ENCODE peak calls at places on chromosome 11, in seven cellular contexts. A, X, O, D, E, G and M are unnamed samples.

GRCh38 chr11:45402049-45402630 is 116.0 kb upstream of the SYT13 start:
- DNase-seq in A (no peak), X (no peak), O (no peak), D (no peak), E (no peak), G (no peak), M (no peak)

GRCh38 chr11:118909619-118910308 is 16.0 kb downstream of the BCL9L start:
- DNase-seq in A (no peak), X (no peak), O (no peak), D (no peak), E (no peak), G (no peak), M (no peak)

GRCh38 chr11:3096909-3097395 is 39.7 kb upstream of the CARS1 start:
- DNase-seq in A (no peak), X (no peak), O (no peak), D (no peak), E (no peak), G (no peak), M (no peak)

GRCh38 chr11:20235164-20235563 is 74.9 kb upstream of the DBX1 start:
- DNase-seq in A (no peak), X (no peak), O (no peak), D (no peak), E (no peak), G (no peak), M (no peak)

GRCh38 chr11:117607449-117607848 is 189.6 kb downstream of the DSCAML1 start:
- DNase-seq in A (no peak), X (no peak), O (no peak), D (no peak), E (no peak), G (no peak), M (no peak)

GRCh38 chr11:61004037-61004641 is 32.7 kb downstream of the CD6 start:
- DNase-seq in A (no peak), X (no peak), O (no peak), D (no peak), E (peak), G (no peak), M (no peak)

GRCh38 chr11:36027731-36028130 is 83.9 kb downstream of the LDLRAD3 start:
- DNase-seq in A (no peak), X (no peak), O (no peak), D (peak), E (no peak), G (no peak), M (no peak)

GRCh38 chr11:110311783-110312578 is 15.6 kb upstream of the RDX start:
- DNase-seq in A (peak), X (no peak), O (no peak), D (no peak), E (no peak), G (no peak), M (no peak)

GRCh38 chr11:110711776-110712642 is at the start of gene ARHGAP20:
- DNase-seq in A (peak), X (peak), O (peak), D (peak), E (peak), G (no peak), M (peak)

GRCh38 chr11:119791701-119792151 is 62.7 kb upstream of the NECTIN1 start:
- DNase-seq in A (no peak), X (no peak), O (peak), D (no peak), E (no peak), G (no peak), M (no peak)

GRCh38 chr11:10108901-10109665 is 184.9 kb downstream of the SBF2 start:
- DNase-seq in A (no peak), X (no peak), O (peak), D (no peak), E (peak), G (no peak), M (no peak)

GRCh38 chr11:47768090-47768620 is 1.0 kb upstream of the FNBP4 start:
- DNase-seq in A (peak), X (peak), O (peak), D (peak), E (peak), G (peak), M (peak)

GRCh38 chr11:12222099-12222751 is 111.8 kb downstream of the MICAL2 start:
- DNase-seq in A (no peak), X (no peak), O (no peak), D (peak), E (peak), G (no peak), M (no peak)

GRCh38 chr11:69416123-69416475 is 65.4 kb upstream of the LINC01488 start:
- DNase-seq in A (no peak), X (no peak), O (no peak), D (no peak), E (no peak), G (no peak), M (no peak)
- TF ChIP-seq CTCF in A (no peak), X (no peak), O (no peak), D (no peak), E (no peak), G (no peak), M (no peak)

DNA sequence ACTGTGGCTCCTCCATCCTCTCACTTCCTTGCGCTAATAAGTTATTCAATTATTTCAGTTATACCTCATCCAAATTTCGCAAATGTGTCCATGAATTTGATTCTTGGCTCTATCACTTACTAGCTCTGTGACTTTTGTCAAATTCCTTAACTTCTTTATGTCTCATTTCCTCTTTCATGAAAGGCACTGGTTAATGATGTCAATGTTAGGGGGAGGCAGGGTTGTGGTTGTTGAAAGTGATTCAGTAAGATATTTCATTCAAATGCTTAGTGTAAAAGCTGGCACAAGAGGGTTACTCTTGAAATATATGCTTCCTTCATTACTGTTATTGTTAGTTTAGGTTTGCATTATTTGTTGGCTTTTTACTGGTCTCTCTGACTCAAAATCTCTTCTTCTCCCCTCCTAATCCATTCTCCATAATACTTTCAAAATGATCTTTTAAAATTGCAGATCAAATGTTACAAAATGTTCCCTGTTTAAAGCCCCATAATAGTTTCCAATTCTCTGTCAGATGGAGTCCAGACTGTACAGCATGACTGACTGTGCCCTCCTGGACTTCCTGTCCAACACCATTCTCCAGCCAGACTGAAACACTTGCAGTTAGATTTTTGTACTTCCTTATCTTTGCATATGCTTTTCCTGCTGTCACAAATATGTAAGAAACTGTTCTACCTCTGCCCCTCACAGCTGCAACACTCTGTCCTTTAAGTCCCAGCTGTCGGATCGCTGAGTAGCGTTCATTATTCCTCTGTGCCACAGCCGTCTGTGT is 510.6 kb upstream of the RAG2 start:
- DNase-seq in A (no peak), X (no peak), O (no peak), D (no peak), E (no peak), G (no peak), M (no peak)
- TF ChIP-seq CTCF in A (no peak), X (no peak), O (no peak), D (no peak), E (no peak), G (no peak), M (no peak)

DNA sequence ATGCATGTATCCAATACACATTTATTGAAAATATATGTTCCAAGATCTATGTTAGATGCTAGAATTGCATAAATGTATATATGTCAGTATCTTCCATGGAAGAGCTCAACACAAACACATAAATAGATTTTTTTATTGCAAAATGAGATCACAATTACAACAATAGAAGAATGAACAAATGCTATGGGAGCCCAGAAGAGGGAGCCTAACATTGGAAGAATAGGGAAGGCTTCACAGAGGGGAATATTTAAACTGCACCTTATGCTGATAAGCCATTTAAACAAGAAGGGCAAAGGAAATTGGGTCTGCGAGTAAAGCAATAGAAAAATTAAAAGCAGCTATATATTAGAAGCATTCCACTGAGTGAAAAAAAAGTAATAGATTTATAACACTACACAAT is 96.1 kb upstream of the LRRC55 start:
- DNase-seq in A (no peak), X (no peak), O (no peak), D (no peak), E (no peak), G (no peak), M (no peak)
- TF ChIP-seq CTCF in A (no peak), X (no peak), O (no peak), D (peak), E (no peak), G (no peak), M (peak)

GRCh38 chr11:116557261-116557660 is 215.5 kb downstream of the BUD13 start:
- DNase-seq in A (no peak), X (no peak), O (no peak), D (no peak), E (no peak), G (no peak), M (no peak)

GRCh38 chr11:116558504-116559252 is 214.1 kb downstream of the BUD13 start:
- DNase-seq in A (no peak), X (no peak), O (no peak), D (no peak), E (no peak), G (no peak), M (no peak)

GRCh38 chr11:116556483-116556882 is 216.3 kb downstream of the BUD13 start:
- DNase-seq in A (no peak), X (no peak), O (no peak), D (no peak), E (no peak), G (no peak), M (no peak)

GRCh38 chr11:116548286-116548685 is 224.5 kb downstream of the BUD13 start:
- DNase-seq in A (no peak), X (no peak), O (no peak), D (no peak), E (no peak), G (no peak), M (no peak)

DNA sequence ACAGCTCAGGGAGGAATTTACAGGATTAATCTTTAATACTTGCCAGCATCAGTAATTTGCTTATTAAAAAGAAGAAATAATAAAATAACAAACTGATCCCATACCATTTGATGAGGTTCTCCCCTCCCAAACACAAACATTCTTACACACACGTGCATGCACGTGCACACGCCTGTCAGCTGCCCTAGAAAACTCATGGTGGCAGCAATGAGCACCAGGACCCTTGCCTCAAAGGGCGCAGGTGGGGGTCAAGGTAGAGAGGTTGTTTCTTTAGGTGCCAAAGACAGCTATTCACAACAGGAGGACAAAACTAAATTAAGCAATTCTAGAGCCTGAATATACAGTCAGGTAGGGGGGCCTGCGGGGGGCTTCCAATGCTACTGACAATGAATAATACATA is 219.3 kb downstream of the BUD13 start:
- DNase-seq in A (no peak), X (no peak), O (no peak), D (no peak), E (no peak), G (no peak), M (no peak)
- TF ChIP-seq CTCF in A (no peak), X (no peak), O (no peak), D (no peak), E (no peak), G (no peak), M (no peak)

GRCh38 chr11:114254571-114255146 is 41.5 kb upstream of the NNMT start:
- DNase-seq in A (no peak), X (no peak), O (no peak), D (no peak), E (no peak), G (no peak), M (no peak)

GRCh38 chr11:114256176-114256897 is 39.9 kb upstream of the NNMT start:
- DNase-seq in A (no peak), X (no peak), O (no peak), D (no peak), E (no peak), G (no peak), M (peak)

GRCh38 chr11:114251797-114252327 is 44.3 kb upstream of the NNMT start:
- DNase-seq in A (no peak), X (no peak), O (no peak), D (no peak), E (no peak), G (no peak), M (no peak)

GRCh38 chr11:114255289-114255688 is 40.9 kb upstream of the NNMT start:
- DNase-seq in A (no peak), X (no peak), O (no peak), D (no peak), E (no peak), G (no peak), M (no peak)

GRCh38 chr11:114253771-114254170 is 42.4 kb upstream of the NNMT start:
- DNase-seq in A (no peak), X (no peak), O (no peak), D (no peak), E (no peak), G (no peak), M (no peak)
- TF ChIP-seq CTCF in A (no peak), X (no peak), O (no peak), D (no peak), E (no peak), G (no peak), M (no peak)